ENCODE peak calls at places on chromosomes 3 and 15, in six cellular contexts. U is DND-41, Z is GM23338, X is endothelial cell of umbilical vein, J is MM.1S, L is PC-9. M is an unnamed sample.

GRCh38 chr3:154193174-154193573 is 72.0 kb downstream of the ARHGEF26 start:
- DNase-seq in X (no peak), Z (no peak), U (no peak), J (no peak), L (no peak), M (no peak)

GRCh38 chr3:44509985-44510360 is 32.5 kb upstream of the ZNF445 start:
- DNase-seq in L (no peak), J (peak; percentile 55), Z (no peak), X (peak; percentile 49), U (peak; percentile 47), M (no peak)

GRCh38 chr15:62781081-62781497 is 261.5 kb upstream of the TPM1 start:
- DNase-seq in J (no peak), Z (no peak), X (no peak), L (no peak), U (no peak), M (no peak)

GRCh38 chr3:130276203-130276803 is 69.2 kb upstream of the COL6A5 start:
- DNase-seq in L (peak; percentile 51), Z (peak; percentile 82), X (peak; percentile 60), U (peak; percentile 20), J (peak; percentile 55), M (peak; percentile 72)

GRCh38 chr3:195352895-195353488 is 82.0 kb upstream of the XXYLT1 start:
- DNase-seq in X (no peak), J (no peak), Z (peak; percentile 21), U (no peak), L (peak; percentile 65), M (peak; percentile 50)

GRCh38 chr3:111373861-111374260 is 168.1 kb upstream of the CD96 start:
- DNase-seq in X (no peak), L (no peak), Z (no peak), J (no peak), U (no peak), M (no peak)

GRCh38 chr15:99507732-99508571 is 57.8 kb upstream of the MEF2A start:
- DNase-seq in L (no peak), J (no peak), X (no peak), Z (no peak), U (no peak), M (no peak)

GRCh38 chr3:129503387-129504010 is 24.9 kb upstream of the RHO start:
- DNase-seq in X (no peak), J (no peak), L (no peak), Z (no peak), U (no peak), M (peak; percentile 19)

GRCh38 chr3:25585361-25586166 is 79.1 kb downstream of the TOP2B start:
- DNase-seq in J (no peak), X (no peak), U (no peak), Z (no peak), L (no peak), M (no peak)

GRCh38 chr3:125431391-125431790 is 56.3 kb upstream of the ZNF148 start:
- DNase-seq in L (no peak), Z (no peak), X (no peak), U (no peak), J (no peak), M (no peak)

GRCh38 chr3:1583044-1583443 is 490.2 kb downstream of the CNTN6 start:
- DNase-seq in J (no peak), Z (no peak), L (no peak), U (no peak), X (no peak), M (no peak)

DNA sequence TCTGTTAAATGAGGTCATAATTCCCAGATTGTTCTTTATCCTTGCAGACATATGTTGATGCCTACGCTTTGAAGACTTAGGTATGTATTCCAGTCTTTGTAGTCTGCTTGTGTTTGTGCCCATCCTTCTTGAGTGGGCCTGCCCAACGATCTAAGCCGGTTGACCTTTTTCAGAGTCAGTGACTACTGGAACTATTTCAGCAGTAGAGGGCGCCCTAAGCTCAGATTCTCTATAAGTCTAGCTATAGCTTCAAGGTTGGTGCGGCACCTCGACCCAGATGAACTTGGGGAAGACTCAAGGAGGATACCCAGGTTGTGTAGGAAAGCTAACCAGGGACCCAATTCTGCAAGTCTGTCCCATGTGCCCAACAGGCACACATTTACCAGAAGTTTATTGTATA is 228.8 kb upstream of the PPP2R3A start:
- DNase-seq in L (no peak), X (no peak), U (no peak), Z (peak; percentile 97), J (peak; percentile 71), M (peak; percentile 56)
- TF ChIP-seq CTCF in L (peak; percentile 62), X (no peak), U (peak; percentile 44), Z (peak; percentile 87), J (peak; percentile 77), M (peak; percentile 54)

DNA sequence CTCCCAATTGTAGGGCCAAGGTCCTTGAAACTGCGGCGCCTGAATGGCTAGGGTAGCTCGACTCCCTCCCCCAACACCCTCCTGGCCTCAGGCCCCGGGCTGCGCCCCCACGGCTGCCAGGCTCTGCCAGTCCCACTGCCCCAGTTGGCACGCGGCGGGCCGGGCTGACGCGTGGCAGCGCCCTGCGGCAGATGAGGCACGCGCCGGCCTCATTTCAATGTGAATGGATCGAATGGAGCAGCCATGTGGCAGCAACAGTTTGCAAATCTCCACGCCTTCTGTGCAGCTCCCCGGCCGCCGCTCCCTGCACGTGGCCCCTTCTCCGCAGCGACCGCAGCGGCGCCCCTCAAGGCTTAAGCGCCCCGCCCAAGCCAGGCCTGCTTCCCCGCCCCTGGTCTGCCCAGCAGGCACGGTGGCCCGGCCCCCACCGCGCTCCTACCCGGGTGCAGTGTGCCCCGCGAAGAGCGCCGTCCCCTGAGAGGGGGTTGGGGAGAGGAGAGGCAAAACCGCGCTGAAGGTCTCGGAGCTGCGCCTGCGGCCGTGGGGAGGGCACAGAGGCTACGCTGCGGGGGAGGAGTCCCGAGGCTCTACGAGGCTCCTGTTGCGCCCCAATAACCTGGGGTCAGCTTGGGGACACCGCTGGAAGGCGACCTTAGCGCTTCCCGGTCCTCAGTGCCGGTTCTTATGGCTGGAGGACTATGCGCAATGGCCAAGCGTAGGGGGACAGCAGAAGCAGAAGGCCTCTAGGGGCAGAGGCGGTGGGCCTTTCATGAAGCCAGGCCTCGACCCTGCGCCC is 3.1 kb upstream of the DLL4 start:
- DNase-seq in U (peak; percentile 63), L (no peak), X (no peak), Z (peak; percentile 78), J (no peak), M (peak; percentile 68)
- TF ChIP-seq EZH2 in U (peak; percentile 88), L (no peak), X (peak; percentile 76), Z (peak; percentile 89), J (no peak), M (peak; percentile 26)

DNA sequence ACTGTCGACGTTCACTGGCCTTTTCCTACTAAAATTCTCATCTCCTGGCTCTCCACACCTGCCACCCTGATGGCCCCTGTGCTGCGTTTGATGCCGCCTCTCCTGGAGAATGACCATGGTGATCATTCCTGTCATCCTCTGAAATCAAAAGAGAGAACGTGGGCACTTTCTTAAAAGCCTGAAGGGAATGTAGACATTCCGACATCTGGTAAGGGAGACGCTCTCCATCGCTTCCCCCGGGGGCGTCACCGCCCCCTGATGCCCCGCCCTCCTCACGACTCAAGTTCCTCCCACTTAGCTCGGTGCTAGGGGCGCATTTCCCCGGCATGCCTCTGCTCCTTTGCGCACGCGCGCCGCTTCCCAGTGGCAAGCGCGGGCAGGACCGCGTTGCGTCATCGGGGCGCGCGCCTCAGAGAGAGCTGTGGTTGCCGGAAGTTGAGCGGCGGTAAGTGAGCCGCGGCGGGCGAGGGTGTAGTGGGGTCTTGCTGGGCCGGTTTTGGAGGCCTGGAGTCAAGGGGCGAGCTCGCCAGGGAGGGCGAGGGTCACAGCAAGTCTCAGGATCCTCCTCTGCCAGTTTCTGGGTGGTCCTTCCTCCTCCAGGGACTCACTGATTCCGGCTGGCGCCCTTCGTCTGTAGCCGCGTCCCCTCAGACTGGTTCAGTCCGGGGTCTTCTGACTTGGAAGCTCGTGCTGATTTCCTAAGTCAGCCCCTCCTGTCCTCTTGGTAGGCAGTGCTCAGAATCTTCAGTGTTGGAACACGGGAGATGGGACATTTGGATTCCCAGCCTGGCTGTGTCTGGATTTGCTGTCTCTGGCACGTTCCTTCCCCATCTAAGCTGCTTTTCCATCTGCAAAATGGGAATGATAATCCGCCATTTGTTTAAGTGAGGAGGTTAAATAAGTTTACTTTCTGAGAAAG is at the start of gene ATG7:
- DNase-seq in Z (peak; percentile 99), J (peak; percentile 98), U (peak; percentile 97), X (peak; percentile 98), L (peak; percentile 86), M (peak; percentile 99)
- TF ChIP-seq CTCF in Z (no peak), J (no peak), U (peak; percentile 10), X (no peak), L (no peak), M (no peak)

GRCh38 chr3:11037241-11037873 is 44.8 kb downstream of the SLC6A1 start:
- DNase-seq in Z (no peak), X (peak; percentile 48), U (no peak), L (no peak), J (no peak), M (no peak)
- TF ChIP-seq EZH2 in Z (no peak), X (peak; percentile 22), U (no peak), L (no peak), J (no peak), M (no peak)

DNA sequence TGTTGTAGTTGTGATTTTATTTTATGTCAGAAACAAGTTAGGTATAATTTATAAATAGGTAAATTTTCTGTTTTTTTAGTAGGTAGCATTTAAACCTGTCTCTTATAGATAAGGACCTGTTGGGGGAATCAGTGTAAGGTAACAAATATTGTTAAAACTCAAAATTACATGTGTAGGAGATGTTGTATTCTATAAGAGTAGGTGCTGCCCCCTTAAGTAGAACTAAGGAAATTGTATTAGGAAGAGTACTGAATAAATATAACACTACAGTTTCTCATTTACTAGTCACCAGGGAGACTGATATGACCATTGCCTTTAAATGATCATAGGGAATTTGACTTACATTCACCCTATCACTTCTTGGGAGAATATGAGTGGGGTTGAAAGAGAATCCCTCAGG is 31.2 kb downstream of the SLC25A36 start:
- DNase-seq in X (peak; percentile 29), L (no peak), J (peak; percentile 25), Z (peak; percentile 38), U (no peak), M (peak; percentile 41)
- TF ChIP-seq CTCF in X (peak; percentile 9), L (peak; percentile 67), J (peak; percentile 36), Z (peak; percentile 53), U (peak; percentile 48), M (peak; percentile 58)

GRCh38 chr3:58237940-58238681 is 519 bp downstream of the ABHD6 start:
- DNase-seq in L (peak; percentile 46), X (peak; percentile 18), U (peak; percentile 50), J (peak; percentile 60), Z (peak; percentile 56), M (no peak)
- TF ChIP-seq EZH2 in L (no peak), X (no peak), U (peak; percentile 81), J (no peak), Z (peak; percentile 34), M (no peak)

GRCh38 chr3:51269466-51269865 is 115.6 kb upstream of the MANF start:
- DNase-seq in X (no peak), U (no peak), Z (no peak), J (no peak), L (no peak), M (no peak)
- TF ChIP-seq CTCF in X (no peak), U (peak; percentile 13), Z (peak; percentile 8), J (peak; percentile 19), L (no peak), M (no peak)